ENCODE peak calls at places on chromosome 14, in five cellular contexts. J, M, K, B and P are unnamed samples.

GRCh38 chr14:68361231-68361630 is 431.6 kb downstream of the ZFP36L1 start:
- DNase-seq in J (peak), M (no peak), K (no peak), B (peak), P (no peak)

GRCh38 chr14:77409131-77409533 is 14.2 kb downstream of the NOXRED1 start:
- DNase-seq in J (no peak), M (peak), K (peak), B (peak), P (no peak)

GRCh38 chr14:73553845-73554244 is 4.9 kb downstream of the HEATR4 start:
- DNase-seq in J (no peak), M (no peak), K (no peak), B (no peak), P (no peak)

GRCh38 chr14:92945959-92946846 is 23.3 kb downstream of the CHGA start:
- DNase-seq in J (no peak), M (no peak), K (no peak), B (peak), P (no peak)

GRCh38 chr14:68146812-68147211 is 327.2 kb downstream of the RAD51B start:
- DNase-seq in J (peak), M (peak), K (no peak), B (peak), P (peak)

GRCh38 chr14:61385002-61385685 is 63.8 kb downstream of the PRKCH start:
- DNase-seq in J (no peak), M (no peak), K (no peak), B (no peak), P (no peak)

GRCh38 chr14:96205994-96206392 is 1.4 kb downstream of the BDKRB2 start:
- DNase-seq in J (no peak), M (no peak), K (no peak), B (peak), P (no peak)

GRCh38 chr14:75363570-75364227 is 64.1 kb upstream of the JDP2 start:
- DNase-seq in J (no peak), M (no peak), K (no peak), B (peak), P (no peak)

GRCh38 chr14:54175298-54175942 is 218.8 kb upstream of the BMP4 start:
- DNase-seq in J (peak), M (peak), K (peak), B (peak), P (peak)

GRCh38 chr14:51977075-51977474 is 12.3 kb upstream of the RTRAF start:
- DNase-seq in J (no peak), M (no peak), K (no peak), B (no peak), P (no peak)

GRCh38 chr14:90610641-90611040 is 205.6 kb downstream of the TTC7B start:
- DNase-seq in J (no peak), M (no peak), K (no peak), B (no peak), P (no peak)

GRCh38 chr14:95307402-95308041 is 12.2 kb downstream of the CLMN start:
- DNase-seq in J (no peak), M (no peak), K (no peak), B (no peak), P (no peak)

GRCh38 chr14:90968025-90968424 is 92.4 kb downstream of the RPS6KA5 start:
- DNase-seq in J (no peak), M (no peak), K (no peak), B (peak), P (no peak)

GRCh38 chr14:51651388-51652167 is at the start of gene FRMD6:
- DNase-seq in J (peak), M (peak), K (peak), B (peak), P (peak)

GRCh38 chr14:94615823-94616570 is 3.8 kb downstream of the SERPINA3 start:
- DNase-seq in J (no peak), M (no peak), K (no peak), B (no peak), P (no peak)

GRCh38 chr14:77212933-77213656 is 31.5 kb downstream of the TMEM63C start:
- DNase-seq in J (no peak), M (peak), K (peak), B (peak), P (peak)

GRCh38 chr14:39682000-39682399 is 249.8 kb upstream of the FBXO33 start:
- DNase-seq in J (no peak), M (no peak), K (no peak), B (no peak), P (no peak)

GRCh38 chr14:101360045-101360931 is 201.0 kb upstream of the DIO3 start:
- DNase-seq in J (no peak), M (no peak), K (peak), B (peak), P (no peak)

GRCh38 chr14:75198291-75198933 is 22.0 kb upstream of the TMED10 start:
- DNase-seq in J (no peak), M (no peak), K (peak), B (no peak), P (no peak)

GRCh38 chr14:77714926-77715325 is 7.0 kb downstream of the SLIRP start:
- DNase-seq in J (no peak), M (no peak), K (no peak), B (no peak), P (no peak)